ENCODE peak calls at places on chromosomes 13 and 19, in ten cellular contexts. One of them, this sample, is unnamed. For H3K4me1, the result is how much of the 10 kb centered on the place peaks cover.

GRCh38 chr19:7394728-7395359 is 46.1 kb downstream of the ARHGEF18 start:
- DNase-seq in spleen: peak
- DNase-seq in HCT116: peak
- DNase-seq in endothelial cell of umbilical vein: peak
- DNase-seq in breast epithelium: peak
- DNase-seq in stomach: peak
- DNase-seq in prostate gland: peak
- DNase-seq in K562: peak
- DNase-seq in vagina: no peak
- DNase-seq in esophagus muscularis mucosa: peak
- DNase-seq in this sample: peak

GRCh38 chr13:33004454-33004853 is 11.8 kb upstream of the KL start:
- DNase-seq in spleen: no peak
- DNase-seq in HCT116: no peak
- DNase-seq in endothelial cell of umbilical vein: peak
- DNase-seq in breast epithelium: no peak
- DNase-seq in stomach: no peak
- DNase-seq in prostate gland: no peak
- DNase-seq in K562: no peak
- DNase-seq in vagina: no peak
- DNase-seq in esophagus muscularis mucosa: no peak
- DNase-seq in this sample: no peak

GRCh38 chr13:98466634-98467236 is 110.2 kb downstream of the STK24 start:
- DNase-seq in spleen: no peak
- DNase-seq in HCT116: no peak
- DNase-seq in endothelial cell of umbilical vein: peak
- DNase-seq in breast epithelium: no peak
- DNase-seq in stomach: no peak
- DNase-seq in prostate gland: no peak
- DNase-seq in K562: peak
- DNase-seq in vagina: no peak
- DNase-seq in esophagus muscularis mucosa: no peak
- DNase-seq in this sample: peak

GRCh38 chr13:94305463-94305862 is 174.0 kb downstream of the DCT start:
- DNase-seq in spleen: no peak
- DNase-seq in HCT116: no peak
- DNase-seq in endothelial cell of umbilical vein: peak
- DNase-seq in breast epithelium: no peak
- DNase-seq in stomach: no peak
- DNase-seq in prostate gland: no peak
- DNase-seq in K562: no peak
- DNase-seq in vagina: no peak
- DNase-seq in esophagus muscularis mucosa: no peak
- DNase-seq in this sample: no peak

GRCh38 chr19:18233224-18233825 is 7.1 kb upstream of the PDE4C start:
- DNase-seq in spleen: no peak
- DNase-seq in HCT116: no peak
- DNase-seq in endothelial cell of umbilical vein: peak
- DNase-seq in breast epithelium: no peak
- DNase-seq in stomach: peak
- DNase-seq in prostate gland: no peak
- DNase-seq in K562: peak
- DNase-seq in vagina: no peak
- DNase-seq in esophagus muscularis mucosa: no peak
- DNase-seq in this sample: peak

GRCh38 chr13:26011996-26012688 is 39.7 kb downstream of the SHISA2 start:
- DNase-seq in spleen: peak
- DNase-seq in HCT116: no peak
- DNase-seq in endothelial cell of umbilical vein: no peak
- DNase-seq in breast epithelium: no peak
- DNase-seq in stomach: no peak
- DNase-seq in prostate gland: no peak
- DNase-seq in K562: no peak
- DNase-seq in vagina: peak
- DNase-seq in esophagus muscularis mucosa: no peak
- DNase-seq in this sample: no peak

GRCh38 chr13:106343831-106344230 is 191.6 kb downstream of the EFNB2 start:
- DNase-seq in spleen: no peak
- DNase-seq in HCT116: no peak
- DNase-seq in endothelial cell of umbilical vein: peak
- DNase-seq in breast epithelium: no peak
- DNase-seq in stomach: no peak
- DNase-seq in prostate gland: no peak
- DNase-seq in K562: no peak
- DNase-seq in vagina: no peak
- DNase-seq in esophagus muscularis mucosa: no peak
- DNase-seq in this sample: no peak

GRCh38 chr13:85528578-85529215 is 270.5 kb downstream of the SLITRK6 start:
- DNase-seq in spleen: no peak
- DNase-seq in HCT116: no peak
- DNase-seq in endothelial cell of umbilical vein: no peak
- DNase-seq in breast epithelium: no peak
- DNase-seq in stomach: no peak
- DNase-seq in prostate gland: no peak
- DNase-seq in K562: no peak
- DNase-seq in vagina: no peak
- DNase-seq in esophagus muscularis mucosa: no peak
- DNase-seq in this sample: no peak

GRCh38 chr13:52599037-52599852 is 43.0 kb upstream of the HNRNPA1L2 start:
- DNase-seq in spleen: no peak
- DNase-seq in HCT116: no peak
- DNase-seq in endothelial cell of umbilical vein: peak
- DNase-seq in breast epithelium: peak
- DNase-seq in stomach: no peak
- DNase-seq in prostate gland: peak
- DNase-seq in K562: no peak
- DNase-seq in vagina: no peak
- DNase-seq in esophagus muscularis mucosa: no peak
- DNase-seq in this sample: no peak

GRCh38 chr13:52600666-52601065 is 41.6 kb upstream of the HNRNPA1L2 start:
- DNase-seq in spleen: no peak
- DNase-seq in HCT116: no peak
- DNase-seq in endothelial cell of umbilical vein: peak
- DNase-seq in breast epithelium: no peak
- DNase-seq in stomach: no peak
- DNase-seq in prostate gland: no peak
- DNase-seq in K562: no peak
- DNase-seq in vagina: no peak
- DNase-seq in esophagus muscularis mucosa: no peak
- DNase-seq in this sample: no peak

GRCh38 chr13:52597676-52598075 is 44.6 kb upstream of the HNRNPA1L2 start:
- DNase-seq in spleen: no peak
- DNase-seq in HCT116: no peak
- DNase-seq in endothelial cell of umbilical vein: no peak
- DNase-seq in breast epithelium: no peak
- DNase-seq in stomach: no peak
- DNase-seq in prostate gland: no peak
- DNase-seq in K562: no peak
- DNase-seq in vagina: no peak
- DNase-seq in esophagus muscularis mucosa: no peak
- DNase-seq in this sample: no peak

GRCh38 chr13:52599853-52600603 is 42.2 kb upstream of the HNRNPA1L2 start:
- DNase-seq in spleen: peak
- DNase-seq in HCT116: no peak
- DNase-seq in endothelial cell of umbilical vein: peak
- DNase-seq in breast epithelium: no peak
- DNase-seq in stomach: no peak
- DNase-seq in prostate gland: peak
- DNase-seq in K562: no peak
- DNase-seq in vagina: no peak
- DNase-seq in esophagus muscularis mucosa: no peak
- DNase-seq in this sample: peak
- TF ChIP-seq POLR2A in spleen: no peak
- TF ChIP-seq POLR2A in HCT116: no peak
- TF ChIP-seq POLR2A in endothelial cell of umbilical vein: peak
- TF ChIP-seq POLR2A in breast epithelium: no peak
- TF ChIP-seq POLR2A in stomach: no peak
- TF ChIP-seq POLR2A in prostate gland: no peak
- TF ChIP-seq POLR2A in K562: no peak
- TF ChIP-seq POLR2A in vagina: no peak
- TF ChIP-seq POLR2A in esophagus muscularis mucosa: no peak
- TF ChIP-seq POLR2A in this sample: no peak

DNA sequence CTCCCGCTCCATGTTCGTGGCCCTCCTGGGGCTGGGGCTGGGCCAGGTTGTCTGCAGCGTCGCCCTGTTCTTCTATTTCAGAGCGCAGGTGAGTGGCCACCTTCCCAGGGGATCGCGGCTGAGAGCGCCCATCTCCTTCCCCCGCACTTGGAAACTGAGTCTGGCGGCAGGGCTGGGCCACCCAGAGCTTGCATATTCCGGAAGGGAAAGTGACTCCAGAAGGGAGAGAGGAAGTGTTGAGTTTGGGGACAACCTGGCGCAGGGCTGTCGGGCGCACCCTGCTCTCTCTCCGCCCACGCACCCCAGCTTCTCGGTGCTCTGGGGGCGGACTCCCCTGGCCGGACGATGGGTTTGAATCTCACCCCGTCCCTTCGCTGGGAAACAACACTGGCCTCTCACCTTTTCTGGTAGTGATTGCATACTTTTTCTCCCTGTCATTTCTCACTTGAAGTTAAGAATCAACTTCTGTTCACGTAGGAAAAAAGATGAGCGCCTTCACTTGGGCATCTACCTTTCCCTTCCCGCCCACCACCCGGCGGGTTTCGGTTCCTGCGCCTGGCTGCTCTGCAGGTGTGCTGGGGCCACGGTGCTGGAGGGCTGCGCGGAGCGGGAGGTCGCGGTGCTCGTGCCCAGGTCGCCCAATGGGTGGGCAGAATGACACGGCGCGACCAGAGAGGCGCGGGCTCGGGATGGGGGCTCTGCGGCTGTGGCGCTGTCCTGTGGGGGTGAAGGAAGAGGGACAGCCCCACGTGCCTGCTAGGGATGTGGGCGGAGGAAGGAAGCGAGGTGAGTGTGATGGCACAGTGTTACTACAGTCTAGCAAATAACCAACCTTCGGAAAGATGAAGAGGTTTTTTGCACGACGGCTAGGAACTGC is 721 bp downstream of the TNFSF11 start:
- DNase-seq in spleen: peak
- DNase-seq in HCT116: no peak
- DNase-seq in endothelial cell of umbilical vein: no peak
- DNase-seq in breast epithelium: no peak
- DNase-seq in stomach: no peak
- DNase-seq in prostate gland: no peak
- DNase-seq in K562: no peak
- DNase-seq in vagina: no peak
- DNase-seq in esophagus muscularis mucosa: no peak
- DNase-seq in this sample: no peak
- TF ChIP-seq POLR2AphosphoS5 in spleen: peak
- TF ChIP-seq POLR2AphosphoS5 in HCT116: no peak
- TF ChIP-seq POLR2AphosphoS5 in endothelial cell of umbilical vein: no peak
- TF ChIP-seq POLR2AphosphoS5 in breast epithelium: no peak
- TF ChIP-seq POLR2AphosphoS5 in stomach: no peak
- TF ChIP-seq POLR2AphosphoS5 in prostate gland: no peak
- TF ChIP-seq POLR2AphosphoS5 in K562: no peak
- TF ChIP-seq POLR2AphosphoS5 in vagina: no peak
- TF ChIP-seq POLR2AphosphoS5 in esophagus muscularis mucosa: no peak
- TF ChIP-seq POLR2AphosphoS5 in this sample: no peak

DNA sequence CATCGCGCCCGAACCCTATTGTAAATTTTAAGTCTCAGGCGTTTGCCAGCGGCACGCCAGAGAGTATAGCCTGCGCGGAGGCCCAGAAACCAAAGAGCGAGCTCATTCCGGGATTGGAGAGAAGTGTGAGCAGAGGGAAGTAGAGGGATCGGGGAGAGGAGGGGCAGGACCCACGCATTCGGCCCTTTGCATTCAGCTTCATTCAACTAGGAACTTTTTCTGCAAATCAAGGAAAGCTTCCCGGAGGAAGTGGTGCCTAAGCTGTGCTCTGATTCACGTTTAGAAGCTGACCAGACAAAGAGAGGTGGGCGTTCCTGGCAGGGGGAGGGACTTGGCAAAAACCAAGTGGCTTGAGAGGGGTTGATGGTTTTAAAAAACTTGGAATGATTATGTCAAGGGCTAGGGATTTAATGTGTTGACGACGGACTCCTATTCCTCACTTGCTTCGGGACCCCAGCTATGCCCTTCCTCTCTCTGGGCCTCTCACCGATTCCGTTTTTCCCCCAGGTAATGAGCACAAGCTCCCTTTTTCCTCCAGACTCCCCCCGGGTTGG is 858 bp upstream of the PRMT1 start:
- DNase-seq in spleen: peak
- DNase-seq in HCT116: peak
- DNase-seq in endothelial cell of umbilical vein: no peak
- DNase-seq in breast epithelium: no peak
- DNase-seq in stomach: peak
- DNase-seq in prostate gland: peak
- DNase-seq in K562: peak
- DNase-seq in vagina: peak
- DNase-seq in esophagus muscularis mucosa: no peak
- DNase-seq in this sample: peak
- H3K4me1 ChIP-seq in spleen: under half
- H3K4me1 ChIP-seq in HCT116: under half
- H3K4me1 ChIP-seq in endothelial cell of umbilical vein: under half
- H3K4me1 ChIP-seq in breast epithelium: under half
- H3K4me1 ChIP-seq in stomach: half or more
- H3K4me1 ChIP-seq in prostate gland: under half
- H3K4me1 ChIP-seq in K562: under half
- H3K4me1 ChIP-seq in vagina: half or more
- H3K4me1 ChIP-seq in esophagus muscularis mucosa: half or more
- H3K4me1 ChIP-seq in this sample: under half

GRCh38 chr13:27264181-27264580 is 6.4 kb upstream of the RASL11A start:
- DNase-seq in spleen: no peak
- DNase-seq in HCT116: no peak
- DNase-seq in endothelial cell of umbilical vein: no peak
- DNase-seq in breast epithelium: no peak
- DNase-seq in stomach: no peak
- DNase-seq in prostate gland: no peak
- DNase-seq in K562: no peak
- DNase-seq in vagina: no peak
- DNase-seq in esophagus muscularis mucosa: no peak
- DNase-seq in this sample: no peak
- TF ChIP-seq POLR2A in spleen: no peak
- TF ChIP-seq POLR2A in HCT116: no peak
- TF ChIP-seq POLR2A in endothelial cell of umbilical vein: no peak
- TF ChIP-seq POLR2A in breast epithelium: no peak
- TF ChIP-seq POLR2A in stomach: no peak
- TF ChIP-seq POLR2A in prostate gland: no peak
- TF ChIP-seq POLR2A in K562: no peak
- TF ChIP-seq POLR2A in vagina: no peak
- TF ChIP-seq POLR2A in esophagus muscularis mucosa: no peak
- TF ChIP-seq POLR2A in this sample: no peak

GRCh38 chr19:3024870-3025515 is 4.1 kb downstream of the TLE2 start:
- DNase-seq in spleen: no peak
- DNase-seq in HCT116: no peak
- DNase-seq in endothelial cell of umbilical vein: no peak
- DNase-seq in breast epithelium: no peak
- DNase-seq in stomach: no peak
- DNase-seq in prostate gland: no peak
- DNase-seq in K562: no peak
- DNase-seq in vagina: no peak
- DNase-seq in esophagus muscularis mucosa: no peak
- DNase-seq in this sample: peak
- TF ChIP-seq POLR2AphosphoS5 in spleen: no peak
- TF ChIP-seq POLR2AphosphoS5 in HCT116: no peak
- TF ChIP-seq POLR2AphosphoS5 in endothelial cell of umbilical vein: no peak
- TF ChIP-seq POLR2AphosphoS5 in breast epithelium: no peak
- TF ChIP-seq POLR2AphosphoS5 in stomach: no peak
- TF ChIP-seq POLR2AphosphoS5 in prostate gland: no peak
- TF ChIP-seq POLR2AphosphoS5 in K562: no peak
- TF ChIP-seq POLR2AphosphoS5 in vagina: no peak
- TF ChIP-seq POLR2AphosphoS5 in esophagus muscularis mucosa: no peak
- TF ChIP-seq POLR2AphosphoS5 in this sample: no peak

This sample was measured in transverse colon.